ENCODE peak calls at places on chromosome 13, in seven cellular contexts. One of them, this sample, is unnamed.

GRCh38 chr13:67107973-67108372 is 122.2 kb downstream of the PCDH9 start:
- DNase-seq in colonic mucosa: no peak
- DNase-seq in pancreas: peak; percentile 36
- DNase-seq in epithelial cell of prostate: peak; percentile 12
- DNase-seq in esophagus squamous epithelium: no peak
- DNase-seq in caudate nucleus: no peak
- DNase-seq in breast epithelium: no peak
- DNase-seq in this sample: no peak

GRCh38 chr13:34941835-34942731 is at the start of gene NBEA:
- DNase-seq in colonic mucosa: peak; percentile 81
- DNase-seq in pancreas: peak; percentile 92
- DNase-seq in epithelial cell of prostate: peak; percentile 8
- DNase-seq in esophagus squamous epithelium: peak; percentile 12
- DNase-seq in caudate nucleus: peak; percentile 74
- DNase-seq in breast epithelium: peak; percentile 67
- DNase-seq in this sample: peak; percentile 77

GRCh38 chr13:99008577-99008976 is 30.7 kb upstream of the DOCK9 start:
- DNase-seq in colonic mucosa: no peak
- DNase-seq in pancreas: no peak
- DNase-seq in epithelial cell of prostate: no peak
- DNase-seq in esophagus squamous epithelium: no peak
- DNase-seq in caudate nucleus: no peak
- DNase-seq in breast epithelium: no peak
- DNase-seq in this sample: no peak

GRCh38 chr13:99062593-99062992 is 84.7 kb upstream of the DOCK9 start:
- DNase-seq in colonic mucosa: no peak
- DNase-seq in pancreas: no peak
- DNase-seq in epithelial cell of prostate: no peak
- DNase-seq in esophagus squamous epithelium: no peak
- DNase-seq in caudate nucleus: no peak
- DNase-seq in breast epithelium: no peak
- DNase-seq in this sample: no peak

GRCh38 chr13:23433171-23434153 is at the start of gene SACS:
- DNase-seq in colonic mucosa: no peak
- DNase-seq in pancreas: no peak
- DNase-seq in epithelial cell of prostate: no peak
- DNase-seq in esophagus squamous epithelium: no peak
- DNase-seq in caudate nucleus: peak; percentile 42
- DNase-seq in breast epithelium: no peak
- DNase-seq in this sample: no peak

GRCh38 chr13:50025446-50025845 is 10.2 kb downstream of the KCNRG start:
- DNase-seq in colonic mucosa: no peak
- DNase-seq in pancreas: no peak
- DNase-seq in epithelial cell of prostate: no peak
- DNase-seq in esophagus squamous epithelium: no peak
- DNase-seq in caudate nucleus: no peak
- DNase-seq in breast epithelium: no peak
- DNase-seq in this sample: no peak

GRCh38 chr13:48562296-48563066 is 29.6 kb upstream of the RCBTB2 start:
- DNase-seq in colonic mucosa: no peak
- DNase-seq in pancreas: no peak
- DNase-seq in epithelial cell of prostate: no peak
- DNase-seq in esophagus squamous epithelium: no peak
- DNase-seq in caudate nucleus: no peak
- DNase-seq in breast epithelium: no peak
- DNase-seq in this sample: no peak

GRCh38 chr13:29162638-29163037 is 342.5 kb downstream of the MTUS2 start:
- DNase-seq in colonic mucosa: no peak
- DNase-seq in pancreas: no peak
- DNase-seq in epithelial cell of prostate: no peak
- DNase-seq in esophagus squamous epithelium: no peak
- DNase-seq in caudate nucleus: no peak
- DNase-seq in breast epithelium: no peak
- DNase-seq in this sample: no peak

GRCh38 chr13:48232420-48233096 is 448 bp upstream of the ITM2B start:
- DNase-seq in colonic mucosa: peak; percentile 72
- DNase-seq in pancreas: no peak
- DNase-seq in epithelial cell of prostate: no peak
- DNase-seq in esophagus squamous epithelium: no peak
- DNase-seq in caudate nucleus: no peak
- DNase-seq in breast epithelium: no peak
- DNase-seq in this sample: no peak

GRCh38 chr13:63184693-63185092 is 1769.0 kb upstream of the PCDH20 start:
- DNase-seq in colonic mucosa: no peak
- DNase-seq in pancreas: no peak
- DNase-seq in epithelial cell of prostate: no peak
- DNase-seq in esophagus squamous epithelium: no peak
- DNase-seq in caudate nucleus: no peak
- DNase-seq in breast epithelium: no peak
- DNase-seq in this sample: no peak

GRCh38 chr13:43804461-43805070 is 17.8 kb upstream of the ENOX1 start:
- DNase-seq in colonic mucosa: peak; percentile 24
- DNase-seq in pancreas: no peak
- DNase-seq in epithelial cell of prostate: no peak
- DNase-seq in esophagus squamous epithelium: no peak
- DNase-seq in caudate nucleus: no peak
- DNase-seq in breast epithelium: no peak
- DNase-seq in this sample: no peak

GRCh38 chr13:61406275-61406674 is 9.4 kb downstream of the PCDH20 start:
- DNase-seq in colonic mucosa: no peak
- DNase-seq in pancreas: no peak
- DNase-seq in epithelial cell of prostate: no peak
- DNase-seq in esophagus squamous epithelium: no peak
- DNase-seq in caudate nucleus: no peak
- DNase-seq in breast epithelium: no peak
- DNase-seq in this sample: no peak

GRCh38 chr13:104869501-104869900 is 1666.0 kb downstream of the EFNB2 start:
- DNase-seq in colonic mucosa: no peak
- DNase-seq in pancreas: no peak
- DNase-seq in epithelial cell of prostate: no peak
- DNase-seq in esophagus squamous epithelium: no peak
- DNase-seq in caudate nucleus: no peak
- DNase-seq in breast epithelium: no peak
- DNase-seq in this sample: no peak

GRCh38 chr13:26184791-26185250 is 37.3 kb downstream of the RNF6 start:
- DNase-seq in colonic mucosa: peak; percentile 77
- DNase-seq in pancreas: no peak
- DNase-seq in epithelial cell of prostate: peak; percentile 20
- DNase-seq in esophagus squamous epithelium: peak; percentile 4
- DNase-seq in caudate nucleus: peak; percentile 49
- DNase-seq in breast epithelium: no peak
- DNase-seq in this sample: peak; percentile 56

GRCh38 chr13:112065521-112065866 is 1.5 kb upstream of the SOX1 start:
- DNase-seq in colonic mucosa: no peak
- DNase-seq in pancreas: no peak
- DNase-seq in epithelial cell of prostate: no peak
- DNase-seq in esophagus squamous epithelium: no peak
- DNase-seq in caudate nucleus: no peak
- DNase-seq in breast epithelium: no peak
- DNase-seq in this sample: no peak

GRCh38 chr13:108597943-108598342 is 31.5 kb upstream of the MYO16 start:
- DNase-seq in colonic mucosa: no peak
- DNase-seq in pancreas: no peak
- DNase-seq in epithelial cell of prostate: no peak
- DNase-seq in esophagus squamous epithelium: no peak
- DNase-seq in caudate nucleus: no peak
- DNase-seq in breast epithelium: no peak
- DNase-seq in this sample: no peak

GRCh38 chr13:60134376-60134775 is 29.4 kb downstream of the DIAPH3 start:
- DNase-seq in colonic mucosa: no peak
- DNase-seq in pancreas: no peak
- DNase-seq in epithelial cell of prostate: no peak
- DNase-seq in esophagus squamous epithelium: no peak
- DNase-seq in caudate nucleus: no peak
- DNase-seq in breast epithelium: no peak
- DNase-seq in this sample: no peak

GRCh38 chr13:29362849-29363604 is 232.5 kb downstream of the SLC7A1 start:
- DNase-seq in colonic mucosa: peak; percentile 36
- DNase-seq in pancreas: no peak
- DNase-seq in epithelial cell of prostate: no peak
- DNase-seq in esophagus squamous epithelium: no peak
- DNase-seq in caudate nucleus: peak; percentile 1
- DNase-seq in breast epithelium: no peak
- DNase-seq in this sample: no peak

GRCh38 chr13:48304132-48304876 is 753 bp downstream of the RB1 start:
- DNase-seq in colonic mucosa: peak; percentile 48
- DNase-seq in pancreas: no peak
- DNase-seq in epithelial cell of prostate: no peak
- DNase-seq in esophagus squamous epithelium: no peak
- DNase-seq in caudate nucleus: no peak
- DNase-seq in breast epithelium: no peak
- DNase-seq in this sample: no peak

GRCh38 chr13:50735071-50735470 is 108.4 kb downstream of the DLEU7 start:
- DNase-seq in colonic mucosa: no peak
- DNase-seq in pancreas: no peak
- DNase-seq in epithelial cell of prostate: no peak
- DNase-seq in esophagus squamous epithelium: no peak
- DNase-seq in caudate nucleus: no peak
- DNase-seq in breast epithelium: no peak
- DNase-seq in this sample: no peak

GRCh38 chr13:25117312-25117711 is 21.4 kb downstream of the PABPC3 start:
- DNase-seq in colonic mucosa: no peak
- DNase-seq in pancreas: no peak
- DNase-seq in epithelial cell of prostate: no peak
- DNase-seq in esophagus squamous epithelium: no peak
- DNase-seq in caudate nucleus: no peak
- DNase-seq in breast epithelium: no peak
- DNase-seq in this sample: no peak

GRCh38 chr13:75637101-75637774 is 1.1 kb downstream of the LMO7 start:
- DNase-seq in colonic mucosa: no peak
- DNase-seq in pancreas: no peak
- DNase-seq in epithelial cell of prostate: no peak
- DNase-seq in esophagus squamous epithelium: no peak
- DNase-seq in caudate nucleus: no peak
- DNase-seq in breast epithelium: no peak
- DNase-seq in this sample: no peak

GRCh38 chr13:75633285-75633684 is 2.8 kb upstream of the LMO7 start:
- DNase-seq in colonic mucosa: no peak
- DNase-seq in pancreas: no peak
- DNase-seq in epithelial cell of prostate: no peak
- DNase-seq in esophagus squamous epithelium: no peak
- DNase-seq in caudate nucleus: no peak
- DNase-seq in breast epithelium: no peak
- DNase-seq in this sample: no peak

GRCh38 chr13:75635101-75635620 is 969 bp upstream of the LMO7 start:
- DNase-seq in colonic mucosa: no peak
- DNase-seq in pancreas: no peak
- DNase-seq in epithelial cell of prostate: no peak
- DNase-seq in esophagus squamous epithelium: no peak
- DNase-seq in caudate nucleus: no peak
- DNase-seq in breast epithelium: no peak
- DNase-seq in this sample: no peak

GRCh38 chr13:75636339-75637095 is 387 bp downstream of the LMO7 start:
- DNase-seq in colonic mucosa: peak; percentile 31
- DNase-seq in pancreas: peak; percentile 80
- DNase-seq in epithelial cell of prostate: no peak
- DNase-seq in esophagus squamous epithelium: no peak
- DNase-seq in caudate nucleus: no peak
- DNase-seq in breast epithelium: no peak
- DNase-seq in this sample: peak; percentile 65

GRCh38 chr13:75635621-75636338 is at the start of gene LMO7:
- DNase-seq in colonic mucosa: peak; percentile 65
- DNase-seq in pancreas: peak; percentile 81
- DNase-seq in epithelial cell of prostate: no peak
- DNase-seq in esophagus squamous epithelium: no peak
- DNase-seq in caudate nucleus: no peak
- DNase-seq in breast epithelium: peak; percentile 57
- DNase-seq in this sample: peak; percentile 64
- H3K27ac ChIP-seq in colonic mucosa: no peak within 1 kb of the TSS
- H3K27ac ChIP-seq in pancreas: peak within 1 kb of the TSS; percentile 78
- H3K27ac ChIP-seq in epithelial cell of prostate: no peak within 1 kb of the TSS
- H3K27ac ChIP-seq in esophagus squamous epithelium: peak within 1 kb of the TSS; percentile 66
- H3K27ac ChIP-seq in caudate nucleus: no peak within 1 kb of the TSS
- H3K27ac ChIP-seq in breast epithelium: peak within 1 kb of the TSS; percentile 97
- H3K27ac ChIP-seq in this sample: peak within 1 kb of the TSS; percentile 74

DNA sequence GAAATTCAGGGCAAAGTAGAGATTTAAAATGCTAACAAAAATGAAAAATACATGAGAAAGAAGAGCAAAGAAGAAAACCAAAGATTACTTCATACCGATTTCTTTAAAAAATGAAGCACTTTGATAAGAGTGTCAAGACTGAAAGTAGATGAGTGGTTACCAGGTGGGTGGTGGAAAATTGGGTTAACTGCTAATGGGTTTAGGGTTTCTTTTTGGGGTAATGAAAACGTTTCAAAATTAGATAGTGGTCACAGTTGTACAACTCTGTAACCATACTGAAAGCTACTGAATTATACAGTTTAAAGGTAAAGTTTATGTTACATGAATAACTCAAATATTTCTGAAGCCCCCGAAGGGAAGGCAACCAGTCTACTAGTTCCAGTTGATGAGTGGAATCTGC is 179.4 kb downstream of the NDFIP2 start:
- DNase-seq in colonic mucosa: no peak
- DNase-seq in pancreas: no peak
- DNase-seq in epithelial cell of prostate: no peak
- DNase-seq in esophagus squamous epithelium: no peak
- DNase-seq in caudate nucleus: no peak
- DNase-seq in breast epithelium: no peak
- DNase-seq in this sample: no peak
- H3K27ac ChIP-seq in colonic mucosa: no peak overlapping the region
- H3K27ac ChIP-seq in pancreas: no peak overlapping the region
- H3K27ac ChIP-seq in epithelial cell of prostate: no peak overlapping the region
- H3K27ac ChIP-seq in esophagus squamous epithelium: no peak overlapping the region
- H3K27ac ChIP-seq in caudate nucleus: no peak overlapping the region
- H3K27ac ChIP-seq in breast epithelium: no peak overlapping the region
- H3K27ac ChIP-seq in this sample: no peak overlapping the region

GRCh38 chr13:40186636-40187323 is 479.7 kb downstream of the FOXO1 start:
- DNase-seq in colonic mucosa: no peak
- DNase-seq in pancreas: no peak
- DNase-seq in epithelial cell of prostate: no peak
- DNase-seq in esophagus squamous epithelium: no peak
- DNase-seq in caudate nucleus: no peak
- DNase-seq in breast epithelium: no peak
- DNase-seq in this sample: no peak

GRCh38 chr13:40185393-40185792 is 481.0 kb downstream of the FOXO1 start:
- DNase-seq in colonic mucosa: no peak
- DNase-seq in pancreas: no peak
- DNase-seq in epithelial cell of prostate: no peak
- DNase-seq in esophagus squamous epithelium: no peak
- DNase-seq in caudate nucleus: no peak
- DNase-seq in breast epithelium: no peak
- DNase-seq in this sample: no peak

GRCh38 chr13:40186041-40186440 is 480.4 kb downstream of the FOXO1 start:
- DNase-seq in colonic mucosa: no peak
- DNase-seq in pancreas: no peak
- DNase-seq in epithelial cell of prostate: no peak
- DNase-seq in esophagus squamous epithelium: no peak
- DNase-seq in caudate nucleus: no peak
- DNase-seq in breast epithelium: no peak
- DNase-seq in this sample: no peak

GRCh38 chr13:40187836-40188591 is 478.4 kb downstream of the FOXO1 start:
- DNase-seq in colonic mucosa: no peak
- DNase-seq in pancreas: no peak
- DNase-seq in epithelial cell of prostate: no peak
- DNase-seq in esophagus squamous epithelium: no peak
- DNase-seq in caudate nucleus: no peak
- DNase-seq in breast epithelium: no peak
- DNase-seq in this sample: no peak

GRCh38 chr13:40187324-40187795 is 479.1 kb downstream of the FOXO1 start:
- DNase-seq in colonic mucosa: no peak
- DNase-seq in pancreas: no peak
- DNase-seq in epithelial cell of prostate: no peak
- DNase-seq in esophagus squamous epithelium: no peak
- DNase-seq in caudate nucleus: no peak
- DNase-seq in breast epithelium: no peak
- DNase-seq in this sample: no peak
- H3K27ac ChIP-seq in colonic mucosa: peak overlapping the region; percentile 12
- H3K27ac ChIP-seq in pancreas: no peak overlapping the region
- H3K27ac ChIP-seq in epithelial cell of prostate: no peak overlapping the region
- H3K27ac ChIP-seq in esophagus squamous epithelium: peak overlapping the region; percentile 85
- H3K27ac ChIP-seq in caudate nucleus: no peak overlapping the region
- H3K27ac ChIP-seq in breast epithelium: no peak overlapping the region
- H3K27ac ChIP-seq in this sample: no peak overlapping the region

GRCh38 chr13:52025475-52026245 is 1.2 kb downstream of the UTP14C start:
- DNase-seq in colonic mucosa: no peak
- DNase-seq in pancreas: no peak
- DNase-seq in epithelial cell of prostate: no peak
- DNase-seq in esophagus squamous epithelium: no peak
- DNase-seq in caudate nucleus: no peak
- DNase-seq in breast epithelium: no peak
- DNase-seq in this sample: no peak
- H3K27ac ChIP-seq in colonic mucosa: no peak overlapping the region
- H3K27ac ChIP-seq in pancreas: no peak overlapping the region
- H3K27ac ChIP-seq in epithelial cell of prostate: no peak overlapping the region
- H3K27ac ChIP-seq in esophagus squamous epithelium: no peak overlapping the region
- H3K27ac ChIP-seq in caudate nucleus: no peak overlapping the region
- H3K27ac ChIP-seq in breast epithelium: no peak overlapping the region
- H3K27ac ChIP-seq in this sample: no peak overlapping the region